ENCODE peak calls at places on chromosomes 5 and 9, in five cellular contexts. O, S, P, A and X are unnamed samples.

GRCh38 chr9:112006361-112007020 is 109.9 kb downstream of the UGCG start:
- DNase-seq in O (no peak), S (no peak), P (no peak), A (no peak), X (no peak)

GRCh38 chr9:133417541-133418461 is at the start of gene REXO4:
- DNase-seq in O (peak), S (peak), P (peak), A (peak), X (peak)

GRCh38 chr9:131609116-131609830 is 64.0 kb downstream of the PRRT1B start:
- DNase-seq in O (peak), S (no peak), P (no peak), A (peak), X (no peak)

GRCh38 chr5:95327211-95327610 is 42.3 kb upstream of the MCTP1 start:
- DNase-seq in O (no peak), S (no peak), P (no peak), A (no peak), X (no peak)

GRCh38 chr9:6450641-6451375 is 37.8 kb downstream of the UHRF2 start:
- DNase-seq in O (no peak), S (no peak), P (no peak), A (no peak), X (no peak)

GRCh38 chr9:129058965-129059795 is 21.7 kb upstream of the DOLPP1 start:
- DNase-seq in O (no peak), S (no peak), P (no peak), A (no peak), X (no peak)

GRCh38 chr9:124140941-124141568 is 116.7 kb upstream of the NEK6 start:
- DNase-seq in O (no peak), S (no peak), P (no peak), A (no peak), X (no peak)

GRCh38 chr5:158758666-158759065 is 341.1 kb downstream of the EBF1 start:
- DNase-seq in O (no peak), S (no peak), P (no peak), A (no peak), X (no peak)

GRCh38 chr9:82116538-82116937 is 128.0 kb downstream of the SPATA31D1 start:
- DNase-seq in O (no peak), S (no peak), P (no peak), A (no peak), X (no peak)

GRCh38 chr5:122415481-122416120 is 103.6 kb downstream of the SNCAIP start:
- DNase-seq in O (peak), S (peak), P (peak), A (peak), X (no peak)

GRCh38 chr5:135481908-135482307 is 29.8 kb upstream of the TIFAB start:
- DNase-seq in O (no peak), S (no peak), P (no peak), A (no peak), X (no peak)

GRCh38 chr9:127221695-127222094 is 42.9 kb upstream of the GARNL3 start:
- DNase-seq in O (no peak), S (no peak), P (no peak), A (no peak), X (no peak)

GRCh38 chr5:50447940-50448339 is 6.9 kb upstream of the EMB start:
- DNase-seq in O (no peak), S (no peak), P (no peak), A (no peak), X (no peak)

GRCh38 chr5:133079048-133079447 is 27.2 kb downstream of the HSPA4 start:
- DNase-seq in O (no peak), S (no peak), P (no peak), A (no peak), X (no peak)

GRCh38 chr5:170747851-170748250 is 35.7 kb upstream of the GABRP start:
- DNase-seq in O (peak), S (no peak), P (peak), A (no peak), X (no peak)

GRCh38 chr9:35749515-35750255 is 598 bp downstream of the RGP1 start:
- DNase-seq in O (no peak), S (peak), P (peak), A (no peak), X (peak)

GRCh38 chr5:142134333-142135010 is 25.9 kb downstream of the NDFIP1 start:
- DNase-seq in O (no peak), S (no peak), P (no peak), A (no peak), X (no peak)

GRCh38 chr9:122339579-122339978 is 31.2 kb upstream of the PTGS1 start:
- DNase-seq in O (no peak), S (no peak), P (no peak), A (no peak), X (no peak)

GRCh38 chr5:153755913-153756500 is 265.5 kb downstream of the GRIA1 start:
- DNase-seq in O (no peak), S (no peak), P (no peak), A (no peak), X (no peak)

GRCh38 chr5:12100542-12100941 is 196.3 kb upstream of the CTNND2 start:
- DNase-seq in O (no peak), S (no peak), P (no peak), A (no peak), X (no peak)

GRCh38 chr9:124180557-124180956 is 77.2 kb upstream of the NEK6 start:
- DNase-seq in O (no peak), S (peak), P (no peak), A (peak), X (peak)

GRCh38 chr5:160075073-160075472 is 44.2 kb downstream of the PWWP2A start:
- DNase-seq in O (no peak), S (no peak), P (no peak), A (no peak), X (no peak)

GRCh38 chr5:119953474-119953873 is 324.1 kb downstream of the FAM170A start:
- DNase-seq in O (no peak), S (no peak), P (no peak), A (no peak), X (no peak)

GRCh38 chr5:116652903-116653302 is 78.3 kb upstream of the SEMA6A start:
- DNase-seq in O (no peak), S (no peak), P (no peak), A (peak), X (no peak)

GRCh38 chr9:131613346-131613745 is 68.0 kb downstream of the PRRT1B start:
- DNase-seq in O (no peak), S (no peak), P (no peak), A (no peak), X (no peak)

GRCh38 chr5:135833961-135834638 is 363 bp upstream of the SLC25A48 start:
- DNase-seq in O (no peak), S (no peak), P (no peak), A (no peak), X (no peak)

GRCh38 chr5:135134686-135135381 is 100.8 kb upstream of the PITX1 start:
- DNase-seq in O (no peak), S (peak), P (no peak), A (no peak), X (peak)

GRCh38 chr5:35369965-35370790 is 139.9 kb upstream of the PRLR start:
- DNase-seq in O (no peak), S (no peak), P (no peak), A (no peak), X (no peak)

GRCh38 chr9:78325846-78326350 is 29.0 kb downstream of the PSAT1 start:
- DNase-seq in O (no peak), S (no peak), P (no peak), A (no peak), X (no peak)

GRCh38 chr9:78325343-78325742 is 28.4 kb downstream of the PSAT1 start:
- DNase-seq in O (no peak), S (peak), P (peak), A (no peak), X (no peak)

GRCh38 chr9:78324068-78324650 is 27.2 kb downstream of the PSAT1 start:
- DNase-seq in O (no peak), S (no peak), P (no peak), A (no peak), X (no peak)

GRCh38 chr9:78326564-78326963 is 29.6 kb downstream of the PSAT1 start:
- DNase-seq in O (no peak), S (no peak), P (no peak), A (no peak), X (no peak)

DNA sequence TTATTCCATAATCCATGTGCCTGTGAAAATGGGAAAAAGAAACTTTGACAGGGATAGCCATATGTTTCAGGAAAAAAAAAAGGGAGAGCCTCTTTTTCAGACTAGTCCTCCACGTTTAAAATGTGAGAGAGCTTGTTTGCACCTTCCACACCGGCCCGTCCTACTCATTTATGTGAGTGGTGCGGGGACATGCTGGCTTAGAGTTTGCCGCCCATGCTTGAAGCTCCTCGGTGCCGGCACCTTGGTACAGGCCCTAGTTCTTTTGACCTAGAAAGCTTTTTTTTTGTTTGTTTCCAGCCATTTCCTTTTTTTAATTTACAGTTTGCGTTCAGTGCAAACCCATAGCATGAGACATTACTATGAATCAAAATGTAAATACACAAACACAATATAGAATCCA is 27.8 kb downstream of the PSAT1 start:
- DNase-seq in O (no peak), S (no peak), P (no peak), A (no peak), X (no peak)
- H3K4me3 ChIP-seq in O (no peak), S (no peak), P (no peak), A (no peak), X (no peak)

GRCh38 chr5:176364765-176365662 is at the start of gene ARL10:
- DNase-seq in O (no peak), S (peak), P (no peak), A (no peak), X (no peak)
- TF ChIP-seq POLR2A in O (no peak), S (no peak), P (no peak), A (peak), X (no peak)

GRCh38 chr5:115209279-115209678 is 39.6 kb upstream of the TRIM36 start:
- DNase-seq in O (no peak), S (peak), P (no peak), A (peak), X (no peak)
- TF ChIP-seq EP300 in O (no peak), S (no peak), P (no peak), A (no peak), X (no peak)

GRCh38 chr5:76025790-76026189 is 57.4 kb upstream of the SV2C start:
- DNase-seq in O (no peak), S (no peak), P (no peak), A (no peak), X (no peak)

GRCh38 chr5:76030343-76030742 is 52.8 kb upstream of the SV2C start:
- DNase-seq in O (no peak), S (no peak), P (no peak), A (no peak), X (no peak)

GRCh38 chr5:76025069-76025468 is 58.1 kb upstream of the SV2C start:
- DNase-seq in O (no peak), S (no peak), P (no peak), A (no peak), X (no peak)

DNA sequence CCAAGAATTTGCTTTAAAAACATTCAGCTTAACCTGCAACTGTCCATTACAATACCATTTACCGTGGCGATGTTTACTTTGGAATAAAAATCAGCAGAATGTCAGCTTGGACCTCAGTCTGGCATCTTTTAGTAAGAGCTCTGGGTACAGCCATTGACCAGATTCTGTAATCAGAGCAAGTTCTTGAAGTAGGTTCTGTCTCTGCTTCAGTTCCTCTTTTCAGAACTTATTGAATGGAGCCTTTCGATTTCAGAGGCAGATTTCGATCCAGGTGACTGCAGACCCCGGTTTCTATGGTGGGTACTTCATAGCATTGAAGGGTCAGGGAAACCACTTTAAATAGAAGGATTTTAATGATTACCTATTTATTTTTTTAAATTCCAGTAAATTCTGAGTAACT is 53.4 kb upstream of the SV2C start:
- DNase-seq in O (no peak), S (no peak), P (no peak), A (no peak), X (no peak)
- H3K4me3 ChIP-seq in O (no peak), S (no peak), P (no peak), A (no peak), X (no peak)

GRCh38 chr5:149410721-149411432 is 31.8 kb upstream of the IL17B start:
- DNase-seq in O (no peak), S (no peak), P (no peak), A (no peak), X (no peak)
- TF ChIP-seq POLR2A in O (no peak), S (no peak), P (no peak), A (no peak), X (no peak)

GRCh38 chr5:71974165-71974564 is 133.1 kb upstream of the MAP1B start:
- DNase-seq in O (no peak), S (no peak), P (no peak), A (peak), X (no peak)
- TF ChIP-seq EP300 in O (no peak), S (peak), P (no peak), A (peak), X (no peak)

GRCh38 chr5:139651863-139652787 is 4.0 kb downstream of the CXXC5 start:
- DNase-seq in O (peak), S (peak), P (peak), A (peak), X (no peak)
- H3K4me3 ChIP-seq in O (peak), S (no peak), P (peak), A (peak), X (peak)